ENCODE peak calls at places on chromosomes 1 and 21, in six cellular contexts. Q is fibroblast of lung; N is stimulated activated CD4-positive, alpha-beta T cell treated with anti-CD3 and anti-CD28 coated beads, Interleukin-4, amount 100 ng/mL, for 48 hours; D is GM03348; P is glutamatergic neuron; C is left cardiac atrium. X is an unnamed sample.
A peak's percentile ranks its signal among the peaks of the same experiment; 100 is the strongest.

GRCh38 chr1:222547944-222548671 is at the start of gene HHIPL2:
- DNase-seq in Q (no peak), N (no peak), D (no peak), P (no peak), C (no peak), X (no peak)

GRCh38 chr1:180603223-180603849 is 28.5 kb upstream of the XPR1 start:
- DNase-seq in Q (no peak), N (no peak), D (no peak), P (no peak), C (no peak), X (no peak)

GRCh38 chr1:161098161-161099068 is at the start of gene KLHDC9:
- DNase-seq in Q (peak; percentile 75), N (peak; percentile 47), D (peak; percentile 87), P (peak; percentile 84), C (peak; percentile 82), X (peak; percentile 90)

GRCh38 chr1:209881271-209882018 is 53.7 kb downstream of the UTP25 start:
- DNase-seq in Q (no peak), N (no peak), D (no peak), P (no peak), C (no peak), X (no peak)

GRCh38 chr1:188670837-188671236 is 1806.8 kb downstream of the BRINP3 start:
- DNase-seq in Q (no peak), N (no peak), D (no peak), P (no peak), C (no peak), X (no peak)

GRCh38 chr21:44984792-44985440 is 45.1 kb downstream of the SLX9 start:
- DNase-seq in Q (no peak), N (no peak), D (no peak), P (peak; percentile 54), C (peak; percentile 21), X (peak; percentile 62)

GRCh38 chr1:230797376-230798186 is 50.4 kb downstream of the CAPN9 start:
- DNase-seq in Q (peak; percentile 81), N (no peak), D (peak; percentile 88), P (peak; percentile 67), C (peak; percentile 71), X (peak; percentile 87)

GRCh38 chr1:7810395-7810794 is 26.3 kb downstream of the PER3 start:
- DNase-seq in Q (peak; percentile 97), N (peak; percentile 19), D (peak; percentile 72), P (no peak), C (no peak), X (no peak)

GRCh38 chr1:19336543-19336942 is 24.4 kb downstream of the SLC66A1 start:
- DNase-seq in Q (no peak), N (peak; percentile 47), D (no peak), P (no peak), C (no peak), X (no peak)

GRCh38 chr1:206451146-206451545 is 19.1 kb upstream of the IKBKE start:
- DNase-seq in Q (no peak), N (no peak), D (no peak), P (no peak), C (no peak), X (no peak)

GRCh38 chr1:223203694-223204093 is 60.6 kb upstream of the TLR5 start:
- DNase-seq in Q (no peak), N (no peak), D (no peak), P (no peak), C (no peak), X (no peak)

GRCh38 chr1:60427194-60427593 is 353.6 kb upstream of the C1orf87 start:
- DNase-seq in Q (no peak), N (no peak), D (no peak), P (no peak), C (no peak), X (no peak)

GRCh38 chr1:85936470-85936869 is 220.1 kb downstream of the COL24A1 start:
- DNase-seq in Q (no peak), N (no peak), D (no peak), P (no peak), C (peak; percentile 52), X (no peak)

GRCh38 chr1:41582351-41582750 is 97.9 kb upstream of the EDN2 start:
- DNase-seq in Q (no peak), N (no peak), D (no peak), P (no peak), C (no peak), X (no peak)

GRCh38 chr1:41918450-41919043 is at the start of gene HIVEP3:
- DNase-seq in Q (peak; percentile 42), N (no peak), D (peak; percentile 70), P (no peak), C (no peak), X (no peak)

GRCh38 chr21:40850071-40850470 is 3.1 kb upstream of the DSCAM start:
- DNase-seq in Q (no peak), N (no peak), D (no peak), P (no peak), C (no peak), X (no peak)

GRCh38 chr1:207825719-207826556 is 74.1 kb downstream of the CD46 start:
- DNase-seq in Q (peak; percentile 85), N (peak; percentile 67), D (no peak), P (no peak), C (peak; percentile 80), X (peak; percentile 92)

GRCh38 chr1:206579747-206580437 is 32.4 kb downstream of the EIF2D start:
- DNase-seq in Q (no peak), N (peak; percentile 80), D (peak; percentile 51), P (no peak), C (peak; percentile 80), X (peak; percentile 85)

GRCh38 chr1:206694551-206695124 is 9.9 kb downstream of the MAPKAPK2 start:
- DNase-seq in Q (no peak), N (no peak), D (no peak), P (no peak), C (no peak), X (peak; percentile 53)

GRCh38 chr1:87816646-87817045 is 488.0 kb downstream of the LMO4 start:
- DNase-seq in Q (no peak), N (no peak), D (peak; percentile 8), P (no peak), C (no peak), X (peak; percentile 60)